ENCODE peak calls at places on chromosome 21, in eight cellular contexts. R is GM03348, Y is iris pigment epithelial cell, T is nucleus accumbens, G is esophagus squamous epithelium, C is GM12892, V is T1000, K is type B pancreatic cell. E is an unnamed sample.

GRCh38 chr21:37231247-37231645 is 35.9 kb downstream of the VPS26C start:
- DNase-seq in R (no peak), Y (no peak), T (no peak), G (no peak), C (no peak), V (no peak), K (no peak), E (no peak)

GRCh38 chr21:14591277-14591876 is 45.3 kb upstream of the SAMSN1 start:
- DNase-seq in R (no peak), Y (peak; percentile 13), T (no peak), G (no peak), C (no peak), V (no peak), K (no peak), E (no peak)

GRCh38 chr21:24450119-24450518 is 1157.2 kb downstream of the MRPL39 start:
- DNase-seq in R (no peak), Y (no peak), T (no peak), G (no peak), C (no peak), V (no peak), K (no peak), E (no peak)

GRCh38 chr21:41921089-41921819 is 32.6 kb downstream of the C2CD2 start:
- DNase-seq in R (no peak), Y (no peak), T (no peak), G (no peak), C (no peak), V (no peak), K (no peak), E (no peak)

GRCh38 chr21:38721983-38722382 is 83.7 kb upstream of the ETS2 start:
- DNase-seq in R (peak; percentile 24), Y (peak; percentile 79), T (no peak), G (no peak), C (no peak), V (no peak), K (no peak), E (no peak)

GRCh38 chr21:36721817-36722216 is 22.9 kb downstream of the SIM2 start:
- DNase-seq in R (no peak), Y (no peak), T (no peak), G (no peak), C (no peak), V (no peak), K (no peak), E (no peak)

GRCh38 chr21:44875341-44875740 is 1.9 kb upstream of the PTTG1IP start:
- DNase-seq in R (peak; percentile 59), Y (peak; percentile 55), T (no peak), G (no peak), C (no peak), V (no peak), K (no peak), E (no peak)

GRCh38 chr21:33286600-33287456 is 20.7 kb downstream of the IL10RB start:
- DNase-seq in R (peak; percentile 66), Y (peak; percentile 76), T (no peak), G (no peak), C (no peak), V (no peak), K (no peak), E (peak; percentile 94)

GRCh38 chr21:42153046-42153685 is 65.8 kb upstream of the ABCG1 start:
- DNase-seq in R (no peak), Y (no peak), T (no peak), G (no peak), C (no peak), V (no peak), K (no peak), E (no peak)

GRCh38 chr21:31337991-31338891 is 5.8 kb downstream of the TIAM1 start:
- DNase-seq in R (no peak), Y (no peak), T (no peak), G (no peak), C (no peak), V (no peak), K (no peak), E (no peak)

GRCh38 chr21:36867506-36867905 is 99.0 kb downstream of the HLCS start:
- DNase-seq in R (no peak), Y (no peak), T (no peak), G (no peak), C (no peak), V (no peak), K (no peak), E (no peak)

GRCh38 chr21:36113647-36114428 is 21.0 kb upstream of the CBR3 start:
- DNase-seq in R (no peak), Y (no peak), T (no peak), G (no peak), C (no peak), V (no peak), K (no peak), E (no peak)

GRCh38 chr21:43697758-43698643 is 20.9 kb upstream of the PDXK start:
- DNase-seq in R (no peak), Y (peak; percentile 63), T (no peak), G (no peak), C (no peak), V (no peak), K (no peak), E (no peak)

GRCh38 chr21:45876381-45877159 is 105.0 kb upstream of the COL6A1 start:
- DNase-seq in R (no peak), Y (no peak), T (no peak), G (no peak), C (no peak), V (no peak), K (no peak), E (peak; percentile 3)

GRCh38 chr21:46150073-46150472 is 5.3 kb downstream of the FTCD start:
- DNase-seq in R (no peak), Y (no peak), T (no peak), G (no peak), C (no peak), V (no peak), K (no peak), E (no peak)

GRCh38 chr21:42513151-42513984 is at the start of gene SLC37A1:
- DNase-seq in R (peak; percentile 53), Y (no peak), T (peak; percentile 29), G (no peak), C (peak; percentile 62), V (no peak), K (no peak), E (no peak)

E was measured in kidney glomerular epithelial cell.